ENCODE peak calls at places on chromosomes 2 and 18, in eight cellular contexts. N, U, K, G, D, Q, J and Y are unnamed samples.

GRCh38 chr18:59228361-59228760 is 8.4 kb downstream of the GRP start:
- DNase-seq in N (no peak), Q (no peak), U (no peak), D (no peak), K (no peak), J (no peak), G (no peak), Y (no peak)

GRCh38 chr2:239328306-239329191 is 72.3 kb downstream of the HDAC4 start:
- DNase-seq in N (peak; percentile 84), J (peak; percentile 93), G (no peak), K (no peak), U (no peak), D (no peak), Q (no peak), Y (peak; percentile 52)

GRCh38 chr2:188292446-188293239 is 969 bp downstream of the GULP1 start:
- DNase-seq in Q (peak; percentile 69), N (peak; percentile 94), U (no peak), D (peak; percentile 94), K (peak; percentile 24), G (no peak), J (peak; percentile 89), Y (peak; percentile 66)

GRCh38 chr2:26491563-26492167 is 13.7 kb upstream of the OTOF start:
- DNase-seq in Q (no peak), K (no peak), U (no peak), N (peak; percentile 67), D (no peak), G (no peak), J (peak; percentile 46), Y (no peak)

GRCh38 chr2:88666576-88666975 is 24.9 kb upstream of the RPIA start:
- DNase-seq in Q (no peak), J (no peak), U (no peak), N (no peak), K (no peak), D (peak; percentile 49), G (no peak), Y (no peak)

GRCh38 chr2:238629064-238629463 is 202.3 kb downstream of the ASB1 start:
- DNase-seq in G (no peak), J (no peak), Q (no peak), N (no peak), U (no peak), D (no peak), K (no peak), Y (no peak)

GRCh38 chr2:68548396-68548795 is 81.0 kb downstream of the APLF start:
- DNase-seq in J (peak; percentile 10), N (no peak), D (no peak), Q (no peak), K (no peak), G (no peak), U (no peak), Y (no peak)

GRCh38 chr2:97760480-97761049 is 47.2 kb downstream of the ZAP70 start:
- DNase-seq in U (no peak), J (no peak), N (no peak), Q (no peak), G (no peak), D (no peak), K (no peak), Y (no peak)

GRCh38 chr2:240510513-240511210 is 47.1 kb downstream of the ANKMY1 start:
- DNase-seq in D (no peak), U (no peak), G (no peak), K (no peak), Q (no peak), N (no peak), J (no peak), Y (no peak)

GRCh38 chr2:75320893-75321292 is 121.6 kb upstream of the TACR1 start:
- DNase-seq in K (no peak), U (no peak), G (no peak), D (no peak), N (no peak), J (no peak), Q (no peak), Y (no peak)

GRCh38 chr2:57987835-57988573 is 58.6 kb upstream of the VRK2 start:
- DNase-seq in U (no peak), G (no peak), Q (no peak), D (no peak), N (no peak), K (no peak), J (peak; percentile 72), Y (peak; percentile 7)

GRCh38 chr2:70440621-70441020 is 113.0 kb downstream of the TGFA start:
- DNase-seq in J (no peak), D (no peak), U (no peak), N (no peak), K (no peak), G (no peak), Q (no peak), Y (no peak)

GRCh38 chr2:187435078-187435477 is 13.0 kb downstream of the CALCRL start:
- DNase-seq in D (peak; percentile 54), J (no peak), K (no peak), N (no peak), U (no peak), Q (no peak), G (no peak), Y (no peak)

GRCh38 chr18:3397786-3398185 is 52.2 kb upstream of the TGIF1 start:
- DNase-seq in D (no peak), Q (no peak), N (no peak), K (no peak), U (no peak), G (no peak), J (no peak), Y (no peak)